ENCODE peak calls at places on chromosome 11, in six cellular contexts. K is choroid plexus epithelial cell, R is right lobe of liver, J is left ventricle myocardium inferior, X is HFF-Myc, N is GM23338. W is an unnamed sample.

GRCh38 chr11:26709057-26709456 is 12.8 kb downstream of the SLC5A12 start:
- DNase-seq in J (no peak), X (no peak), K (no peak), R (no peak), N (no peak), W (no peak)

GRCh38 chr11:61967177-61967923 is at the start of gene FTH1:
- DNase-seq in N (peak), J (peak), X (no peak), K (peak), R (peak), W (peak)

GRCh38 chr11:196786-197731 is 4.2 kb downstream of the SCGB1C1 start:
- DNase-seq in X (no peak), K (no peak), R (no peak), J (no peak), N (no peak), W (no peak)

GRCh38 chr11:84558085-84558905 is 1068.8 kb downstream of the DLG2 start:
- DNase-seq in X (peak), J (no peak), N (peak), K (peak), R (peak), W (peak)

GRCh38 chr11:72037554-72038311 is 39.0 kb downstream of the IL18BP start:
- DNase-seq in N (no peak), J (peak), K (no peak), X (no peak), R (no peak), W (peak)

GRCh38 chr11:84261707-84262106 is 975.5 kb upstream of the CCDC90B start:
- DNase-seq in J (no peak), R (peak), N (peak), K (peak), X (no peak), W (peak)

GRCh38 chr11:46306296-46306853 is 28.9 kb downstream of the CREB3L1 start:
- DNase-seq in X (no peak), J (no peak), R (no peak), N (peak), K (no peak), W (peak)

GRCh38 chr11:88552377-88553029 is 215.0 kb upstream of the CTSC start:
- DNase-seq in X (peak), R (peak), N (peak), J (no peak), K (peak), W (peak)

GRCh38 chr11:93997741-93998140 is 23.4 kb upstream of the HEPHL1 start:
- DNase-seq in R (no peak), N (no peak), X (no peak), K (no peak), J (no peak), W (no peak)

GRCh38 chr11:128555606-128556005 is 31.8 kb downstream of the ETS1 start:
- DNase-seq in J (no peak), R (no peak), X (no peak), N (peak), K (peak), W (peak)

GRCh38 chr11:131033151-131033651 is 116.9 kb upstream of the SNX19 start:
- DNase-seq in N (peak), R (no peak), K (peak), J (no peak), X (peak), W (peak)

GRCh38 chr11:3841426-3842304 is 906 bp upstream of the RHOG start:
- DNase-seq in R (peak), J (peak), X (peak), K (peak), N (peak), W (peak)

GRCh38 chr11:120125005-120125404 is 12.9 kb downstream of the TRIM29 start:
- DNase-seq in N (no peak), X (peak), K (peak), R (no peak), J (no peak), W (peak)

GRCh38 chr11:27718853-27719574 is 18.8 kb upstream of the BDNF start:
- DNase-seq in R (peak), X (no peak), J (peak), K (peak), N (peak), W (no peak)

GRCh38 chr11:34208266-34209135 is 103.1 kb downstream of the NAT10 start:
- DNase-seq in R (no peak), K (peak), J (no peak), X (no peak), N (no peak), W (peak)

GRCh38 chr11:1863352-1864215 is 10.7 kb downstream of the LSP1 start:
- DNase-seq in K (peak), N (peak), J (peak), R (peak), X (peak), W (peak)

GRCh38 chr11:128757235-128757711 is 63.4 kb downstream of the FLI1 start:
- DNase-seq in N (peak), X (no peak), R (no peak), J (no peak), K (peak), W (peak)

DNA sequence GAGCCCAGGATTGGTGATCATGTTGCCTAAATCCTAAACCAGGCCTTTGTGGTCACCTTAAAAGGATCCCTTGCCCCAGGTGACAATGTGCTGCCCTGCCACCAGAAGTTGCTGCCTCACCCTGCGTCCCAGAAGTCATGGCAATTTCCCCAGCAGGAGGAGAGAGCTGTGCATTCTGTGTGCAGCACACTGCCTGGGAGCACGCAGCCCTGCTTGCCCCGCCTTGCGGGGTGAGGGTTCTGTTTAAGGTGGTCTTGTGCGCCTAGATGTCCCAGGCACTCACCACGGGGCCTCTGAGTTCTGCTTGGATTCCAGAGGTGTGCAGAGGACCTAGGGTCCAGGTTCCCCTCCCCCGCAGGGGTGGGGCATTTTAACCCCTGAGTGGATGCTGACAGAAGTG is 95.0 kb downstream of the GRAMD1B start:
- DNase-seq in K (no peak), J (no peak), R (no peak), N (no peak), X (no peak), W (no peak)
- H3K4me3 ChIP-seq in K (no peak), J (peak), R (no peak), N (no peak), X (no peak), W (no peak)

DNA sequence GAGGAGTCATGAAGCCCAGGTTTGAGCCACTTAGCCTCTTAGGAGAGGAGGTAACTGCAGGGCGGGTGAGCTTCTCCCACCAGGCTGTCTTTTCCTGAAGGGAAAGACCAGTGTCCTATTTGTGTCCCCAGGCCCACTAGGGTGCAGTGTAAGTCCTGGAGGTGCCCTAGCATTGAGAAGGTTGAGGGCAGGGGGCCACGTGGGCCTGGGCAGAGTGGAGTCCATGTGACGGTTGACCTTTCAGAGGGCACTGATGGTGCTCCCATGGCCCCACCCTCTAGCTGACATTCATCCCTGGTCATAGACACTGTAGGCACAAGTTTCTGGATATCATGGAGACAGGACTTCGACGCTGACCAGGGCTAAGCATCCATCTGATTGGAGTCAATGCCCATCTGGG is 44.1 kb upstream of the TP53I11 start:
- DNase-seq in K (no peak), J (no peak), R (no peak), X (no peak), N (peak), W (no peak)
- TF ChIP-seq CTCF in K (no peak), J (no peak), R (no peak), X (no peak), N (peak), W (no peak)

DNA sequence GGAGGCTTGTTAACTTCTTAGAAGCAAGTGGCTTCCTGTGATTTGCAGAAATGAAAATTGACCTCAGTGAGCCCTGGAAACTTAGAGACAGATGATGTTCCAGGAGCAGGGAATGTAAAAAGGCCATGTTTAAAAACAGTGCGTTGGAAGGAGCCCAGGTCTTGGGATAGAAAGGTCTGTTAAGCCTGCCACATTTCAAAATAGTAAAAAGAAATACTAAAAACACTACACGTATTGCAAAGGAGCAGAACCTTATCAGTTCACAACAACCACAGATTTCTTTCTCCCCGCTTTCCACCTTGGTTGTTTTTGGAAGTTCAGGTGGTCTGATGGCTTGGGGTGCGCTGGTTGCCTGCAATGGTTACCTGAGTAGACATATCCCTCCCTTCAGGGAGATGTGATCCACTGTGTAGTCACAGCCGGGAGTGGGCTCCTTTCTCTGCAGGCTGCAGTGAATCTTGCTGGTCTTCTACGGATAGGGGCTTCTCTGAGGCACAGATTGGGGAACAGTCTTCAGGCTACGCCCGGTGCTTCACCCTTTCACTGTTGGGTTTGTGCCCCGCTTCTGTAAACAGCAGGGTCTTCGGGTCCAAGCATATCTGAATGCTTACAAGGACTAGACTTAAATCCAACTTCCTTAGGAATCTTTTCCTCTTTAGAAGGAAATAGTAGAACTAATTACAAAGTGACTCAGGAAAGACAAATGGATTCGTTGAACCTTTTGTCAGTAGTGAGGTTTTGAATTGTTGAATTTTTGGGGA is 1.9 kb downstream of the TEAD1 start:
- DNase-seq in R (no peak), X (no peak), J (no peak), N (no peak), K (peak), W (peak)
- H3K4me3 ChIP-seq in R (peak), X (peak), J (peak), N (peak), K (peak), W (peak)

GRCh38 chr11:5605849-5606248 is 9.4 kb downstream of the TRIM6 start:
- DNase-seq in K (peak), R (no peak), N (no peak), J (no peak), X (no peak), W (peak)

GRCh38 chr11:5608778-5609177 is 12.3 kb downstream of the TRIM6 start:
- DNase-seq in K (no peak), X (no peak), R (no peak), J (no peak), N (no peak), W (no peak)

GRCh38 chr11:5610446-5610845 is 14.0 kb downstream of the TRIM6 start:
- DNase-seq in J (no peak), N (no peak), X (no peak), R (no peak), K (no peak), W (no peak)

DNA sequence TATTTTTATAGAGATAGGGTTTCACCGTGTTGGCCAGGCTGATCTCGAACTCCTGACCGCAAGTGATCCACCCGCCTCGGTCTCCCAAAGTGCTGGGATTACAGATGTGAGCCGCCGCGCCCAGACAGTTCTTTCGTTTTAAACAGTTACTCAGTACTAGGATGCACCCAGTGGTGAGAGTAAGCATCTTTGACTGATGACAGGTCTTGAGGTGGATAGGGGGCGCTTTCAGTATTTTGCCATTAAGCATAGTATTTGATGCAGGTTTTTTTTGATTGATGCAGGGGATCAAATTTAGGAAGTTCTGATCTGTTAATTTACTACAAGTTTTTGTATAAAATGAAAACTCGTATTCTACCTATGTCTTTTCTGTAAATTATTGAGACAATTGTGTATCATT is 13.2 kb upstream of the TRIM34 start:
- DNase-seq in X (no peak), R (no peak), K (no peak), J (no peak), N (peak), W (no peak)
- TF ChIP-seq CTCF in X (no peak), R (no peak), K (no peak), J (no peak), N (peak), W (no peak)

GRCh38 chr11:9574556-9574805 is 1.0 kb downstream of the WEE1 start:
- DNase-seq in N (peak), J (peak), R (no peak), K (peak), X (no peak), W (no peak)
- H3K4me3 ChIP-seq in N (peak), J (peak), R (peak), K (peak), X (peak), W (peak)

DNA sequence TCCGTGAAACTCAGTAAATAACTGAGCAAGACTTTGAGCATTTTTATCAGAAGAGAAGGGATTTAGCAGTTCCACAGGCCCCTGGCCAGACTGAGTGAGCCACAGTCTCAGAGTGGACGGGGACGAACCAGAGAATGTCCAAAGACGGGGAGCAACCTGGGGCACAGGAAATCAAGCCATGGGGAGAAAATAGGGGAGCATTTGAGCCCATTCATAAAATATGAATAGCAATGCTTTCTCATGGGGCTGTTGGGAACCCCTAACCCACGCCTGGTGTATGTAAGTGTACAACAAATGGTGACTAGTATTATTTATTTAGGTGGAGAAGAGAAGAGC is 3.6 kb upstream of the VSIG10L2 start:
- DNase-seq in K (no peak), N (no peak), X (no peak), J (no peak), R (no peak), W (no peak)
- TF ChIP-seq CTCF in K (no peak), N (no peak), X (no peak), J (peak), R (no peak), W (no peak)

GRCh38 chr11:125167954-125168821 is 3.6 kb downstream of the PKNOX2 start:
- DNase-seq in X (peak), K (peak), R (no peak), J (no peak), N (peak), W (peak)
- H3K4me3 ChIP-seq in X (no peak), K (peak), R (no peak), J (peak), N (peak), W (no peak)

GRCh38 chr11:113372317-113372716 is 15.3 kb upstream of the ANKK1 start:
- DNase-seq in X (no peak), K (no peak), J (no peak), R (no peak), N (no peak), W (no peak)
- TF ChIP-seq CTCF in X (peak), K (peak), J (no peak), R (no peak), N (peak), W (peak)

GRCh38 chr11:115874843-115875242 is 370.6 kb upstream of the CADM1 start:
- DNase-seq in K (no peak), N (no peak), R (no peak), X (no peak), J (no peak), W (no peak)

GRCh38 chr11:115871161-115871750 is 367.0 kb upstream of the CADM1 start:
- DNase-seq in X (no peak), J (no peak), R (no peak), N (no peak), K (no peak), W (no peak)

GRCh38 chr11:115873813-115874212 is 369.6 kb upstream of the CADM1 start:
- DNase-seq in K (no peak), N (no peak), J (no peak), R (no peak), X (no peak), W (no peak)

GRCh38 chr11:115869780-115870431 is 365.7 kb upstream of the CADM1 start:
- DNase-seq in X (no peak), J (no peak), N (peak), K (no peak), R (peak), W (no peak)

DNA sequence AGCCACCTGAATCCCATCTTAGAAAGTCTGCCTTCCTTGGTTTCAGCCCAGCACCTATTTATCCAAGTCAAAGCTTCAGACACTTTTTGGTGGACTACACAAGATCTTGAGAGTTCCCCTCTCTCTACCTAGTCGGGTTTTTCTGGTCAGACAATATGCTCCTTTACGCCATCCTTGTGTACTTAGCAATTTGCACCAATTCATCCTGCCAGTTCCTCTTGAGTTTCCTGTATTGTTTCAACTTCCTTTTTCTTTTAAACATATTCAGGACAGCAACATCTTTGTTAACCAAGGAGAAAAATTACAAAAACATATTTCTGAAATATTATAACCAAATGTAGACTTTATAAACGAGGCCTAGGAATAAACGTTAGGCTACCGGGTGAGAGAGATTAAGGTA is 368.2 kb upstream of the CADM1 start:
- DNase-seq in X (no peak), R (no peak), J (no peak), N (no peak), K (no peak), W (no peak)
- H3K4me3 ChIP-seq in X (no peak), R (no peak), J (no peak), N (no peak), K (no peak), W (no peak)

DNA sequence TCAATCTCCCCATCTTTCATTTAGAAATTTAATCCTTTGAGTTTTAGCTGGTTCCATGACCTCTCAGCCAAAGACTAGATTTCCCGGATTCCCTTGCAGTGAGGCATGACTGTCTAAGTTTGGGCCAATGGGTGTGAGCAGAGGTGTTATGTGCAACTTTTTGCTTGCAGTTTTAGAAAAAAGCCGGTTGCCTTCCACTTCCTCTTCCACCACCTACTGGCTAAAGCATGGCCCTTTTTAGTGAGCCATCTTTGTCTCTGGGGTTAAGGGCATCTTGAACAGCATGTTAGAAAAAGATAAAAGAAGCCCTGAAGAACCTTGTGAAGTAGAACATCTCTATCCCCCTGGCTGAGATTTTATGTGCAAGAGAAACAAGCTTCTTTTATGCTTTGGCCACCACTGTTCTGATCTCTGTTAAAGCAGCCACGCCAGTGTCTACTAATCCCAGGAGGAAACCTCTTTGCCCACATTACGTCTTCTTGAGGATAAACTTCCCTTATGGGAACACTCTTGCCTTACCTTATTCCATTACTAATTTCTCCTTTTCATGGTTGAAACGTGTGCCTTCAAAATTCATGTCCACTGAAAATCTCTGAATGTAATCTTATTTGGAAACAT is 279.9 kb downstream of the TENM4 start:
- DNase-seq in N (peak), R (no peak), J (no peak), X (no peak), K (no peak), W (peak)
- TF ChIP-seq CTCF in N (peak), R (no peak), J (peak), X (no peak), K (no peak), W (peak)

W was measured in fibroblast of mammary gland.